ENCODE peak calls at places on chromosomes 3 and 15, in four cellular contexts. Z is IMR-90, Q is Peyer's patch, W is mucosa of descending colon. A is an unnamed sample. For H3K4me1, the result is how much of the 10 kb centered on the place peaks cover.

GRCh38 chr3:160707187-160707789 is 30.3 kb downstream of the ARL14 start:
- DNase-seq in W (no peak), Z (peak), Q (no peak), A (peak)

GRCh38 chr3:60290093-60290492 is 961.2 kb downstream of the FHIT start:
- DNase-seq in Q (no peak), W (no peak), Z (no peak), A (no peak)

GRCh38 chr3:55897573-55898224 is 410.6 kb upstream of the WNT5A start:
- DNase-seq in Z (peak), Q (no peak), W (no peak), A (no peak)

GRCh38 chr15:63708141-63708772 is 111.1 kb downstream of the FBXL22 start:
- DNase-seq in Q (no peak), Z (no peak), W (no peak), A (no peak)

GRCh38 chr15:73741401-73741836 is 11.7 kb downstream of the INSYN1 start:
- DNase-seq in W (no peak), Z (no peak), Q (no peak), A (no peak)

GRCh38 chr3:128144512-128144911 is 8.8 kb upstream of the EEFSEC start:
- DNase-seq in Q (no peak), W (no peak), Z (no peak), A (no peak)

GRCh38 chr3:49199244-49199899 is 28.0 kb downstream of the KLHDC8B start:
- DNase-seq in W (peak), Z (peak), Q (peak), A (peak)

GRCh38 chr15:82568986-82569385 is 28.7 kb upstream of the RPS17 start:
- DNase-seq in Z (no peak), Q (no peak), W (no peak), A (no peak)

GRCh38 chr3:113255100-113255853 is 43.9 kb downstream of the BOC start:
- DNase-seq in W (no peak), Q (no peak), Z (peak), A (no peak)

GRCh38 chr3:27596334-27596841 is 112.2 kb upstream of the SLC4A7 start:
- DNase-seq in W (no peak), Q (no peak), Z (peak), A (no peak)

GRCh38 chr3:108293858-108294257 is 2.5 kb upstream of the HHLA2 start:
- DNase-seq in W (no peak), Q (no peak), Z (no peak), A (no peak)

GRCh38 chr3:151580592-151580991 is 119.7 kb upstream of the IGSF10 start:
- DNase-seq in Q (no peak), W (no peak), Z (peak), A (no peak)

GRCh38 chr3:122563717-122564025 is 429 bp downstream of the PARP9 start:
- DNase-seq in Z (no peak), Q (no peak), W (no peak), A (no peak)

GRCh38 chr3:103056552-103056951 is 621.7 kb downstream of the ZPLD1 start:
- DNase-seq in Q (no peak), W (no peak), Z (no peak), A (no peak)

GRCh38 chr3:142808103-142808917 is 80.6 kb downstream of the PCOLCE2 start:
- DNase-seq in W (no peak), Z (peak), Q (no peak), A (no peak)

GRCh38 chr15:78392430-78392829 is 45.6 kb upstream of the IREB2 start:
- DNase-seq in Z (no peak), W (peak), Q (peak), A (peak)

GRCh38 chr15:75920079-75920478 is 16.4 kb downstream of the FBXO22 start:
- DNase-seq in Q (no peak), Z (peak), W (no peak), A (no peak)

GRCh38 chr15:68821190-68821897 is 649 bp upstream of the ANP32A start:
- DNase-seq in W (no peak), Q (no peak), Z (no peak), A (no peak)

GRCh38 chr15:84871428-84871985 is 13.0 kb upstream of the SLC28A1 start:
- DNase-seq in Q (no peak), Z (no peak), W (no peak), A (no peak)

GRCh38 chr15:57018151-57018550 is 99.7 kb downstream of the TCF12 start:
- DNase-seq in W (no peak), Q (no peak), Z (no peak), A (no peak)

GRCh38 chr3:189132125-189132744 is 39.5 kb upstream of the TPRG1 start:
- DNase-seq in Q (no peak), W (peak), Z (peak), A (peak)

GRCh38 chr3:192130534-192131132 is 596.7 kb downstream of the FGF12 start:
- DNase-seq in Z (peak), W (no peak), Q (no peak), A (peak)

GRCh38 chr3:113557374-113557773 is 25.0 kb downstream of the SIDT1 start:
- DNase-seq in Q (no peak), Z (peak), W (no peak), A (no peak)

GRCh38 chr3:197460002-197460401 is 95.8 kb downstream of the BDH1 start:
- DNase-seq in W (no peak), Q (no peak), Z (no peak), A (no peak)

GRCh38 chr3:40719660-40720287 is 195.0 kb downstream of the ZNF621 start:
- DNase-seq in W (no peak), Q (no peak), Z (no peak), A (no peak)

DNA sequence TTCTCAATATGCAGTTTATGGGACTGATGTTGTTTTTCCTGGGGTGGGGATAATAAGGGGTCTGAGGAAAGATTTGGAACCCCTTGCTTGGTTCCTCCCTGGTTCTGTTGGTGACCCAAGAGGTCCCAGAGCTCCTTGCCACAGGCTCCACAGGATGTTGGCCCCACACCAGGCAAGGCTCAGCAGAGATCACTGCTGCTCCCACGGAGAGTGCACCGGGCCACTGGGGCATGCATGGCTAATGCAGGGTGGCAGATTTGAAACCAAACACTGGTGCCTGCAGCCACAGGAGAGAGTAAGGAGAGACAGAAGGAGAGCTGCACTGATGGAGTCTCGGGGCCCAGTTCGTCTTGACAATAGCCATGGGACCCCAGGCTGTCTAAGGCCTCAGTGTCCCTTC is 2.5 kb downstream of the FAM107A start:
- DNase-seq in W (no peak), Z (no peak), Q (no peak), A (no peak)
- H3K4me1 ChIP-seq in W (under half), Z (under half), Q (under half), A (under half)

GRCh38 chr15:80636675-80637074 is 58.4 kb upstream of the ABHD17C start:
- DNase-seq in Z (no peak), W (no peak), Q (no peak), A (peak)
- TF ChIP-seq CTCF in Z (no peak), W (no peak), Q (no peak), A (no peak)

GRCh38 chr15:91887321-91887720 is 33.8 kb downstream of the SLCO3A1 start:
- DNase-seq in Q (no peak), Z (no peak), W (no peak), A (no peak)
- H3K4me1 ChIP-seq in Q (under half), Z (under half), W (under half), A (under half)

GRCh38 chr3:7520593-7520992 is 659.7 kb downstream of the GRM7 start:
- DNase-seq in Q (no peak), Z (no peak), W (no peak), A (no peak)
- TF ChIP-seq CTCF in Q (no peak), Z (no peak), W (no peak), A (no peak)